ENCODE peak calls at places on chromosomes 3 and 15, in seven cellular contexts. A, O, C, W, P, S and M are unnamed samples.

GRCh38 chr15:101625980-101626379 is 26.2 kb downstream of the TM2D3 start:
- DNase-seq in O (no peak), W (no peak), C (no peak), S (no peak), A (no peak), P (no peak), M (peak)

GRCh38 chr3:71039332-71039731 is 544.2 kb downstream of the FOXP1 start:
- DNase-seq in O (no peak), P (no peak), C (no peak), S (no peak), A (no peak), W (no peak), M (no peak)

GRCh38 chr15:35444557-35445204 is 101.3 kb downstream of the DPH6 start:
- DNase-seq in S (no peak), A (peak), C (peak), O (peak), P (peak), W (peak), M (peak)

GRCh38 chr15:82146990-82147461 is 101.2 kb upstream of the MEX3B start:
- DNase-seq in S (no peak), O (no peak), W (peak), P (no peak), C (peak), A (peak), M (peak)

GRCh38 chr3:65888980-65889706 is 149.6 kb downstream of the MAGI1 start:
- DNase-seq in O (no peak), P (no peak), W (no peak), C (no peak), A (peak), S (no peak), M (peak)

GRCh38 chr15:99729920-99730319 is 3.3 kb downstream of the LYSMD4 start:
- DNase-seq in C (peak), O (no peak), P (peak), S (no peak), A (peak), W (no peak), M (peak)

GRCh38 chr3:7518471-7518870 is 657.6 kb downstream of the GRM7 start:
- DNase-seq in C (no peak), W (no peak), O (no peak), P (peak), A (no peak), S (no peak), M (no peak)

GRCh38 chr3:81789686-81790085 is 28.2 kb upstream of the GBE1 start:
- DNase-seq in P (no peak), S (no peak), C (no peak), W (no peak), A (no peak), O (no peak), M (no peak)

GRCh38 chr3:87771338-87772059 is 287.3 kb downstream of the CGGBP1 start:
- DNase-seq in C (peak), S (peak), O (peak), W (peak), A (peak), P (peak), M (peak)

GRCh38 chr3:128374746-128375445 is 91.8 kb downstream of the DNAJB8 start:
- DNase-seq in C (no peak), P (no peak), A (no peak), O (no peak), S (no peak), W (no peak), M (no peak)

GRCh38 chr3:151580592-151580991 is 119.7 kb upstream of the IGSF10 start:
- DNase-seq in P (no peak), A (peak), O (no peak), S (no peak), C (no peak), W (no peak), M (peak)

GRCh38 chr3:196666001-196666867 is 26.7 kb downstream of the NRROS start:
- DNase-seq in S (peak), O (no peak), C (no peak), P (no peak), W (peak), A (peak), M (peak)

GRCh38 chr3:119769394-119770149 is 12.3 kb upstream of the NR1I2 start:
- DNase-seq in O (no peak), S (no peak), W (no peak), P (no peak), C (no peak), A (no peak), M (peak)

GRCh38 chr3:17872457-17872856 is 130.0 kb upstream of the TBC1D5 start:
- DNase-seq in O (no peak), W (no peak), C (no peak), S (no peak), P (no peak), A (no peak), M (no peak)

GRCh38 chr15:73573572-73573971 is 59.6 kb downstream of the NPTN start:
- DNase-seq in C (no peak), W (no peak), S (no peak), O (no peak), A (no peak), P (no peak), M (peak)

GRCh38 chr3:72488736-72489030 is 359.6 kb downstream of the SHQ1 start:
- DNase-seq in A (no peak), S (no peak), W (no peak), O (no peak), C (no peak), P (no peak), M (peak)

GRCh38 chr3:76827647-76828273 is 212.1 kb upstream of the ROBO2 start:
- DNase-seq in W (no peak), S (no peak), C (no peak), P (no peak), A (no peak), O (no peak), M (no peak)

GRCh38 chr3:156176048-156176447 is 55.7 kb downstream of the KCNAB1 start:
- DNase-seq in S (no peak), C (no peak), O (no peak), A (no peak), W (peak), P (peak), M (no peak)

GRCh38 chr15:39407116-39407515 is 173.8 kb upstream of the THBS1 start:
- DNase-seq in P (no peak), S (no peak), C (no peak), W (no peak), O (no peak), A (no peak), M (peak)

GRCh38 chr15:78083687-78084358 is 6.3 kb upstream of the TBC1D2B start:
- DNase-seq in S (no peak), O (no peak), P (peak), A (no peak), C (no peak), W (no peak), M (no peak)

GRCh38 chr3:12489832-12490231 is 5.6 kb downstream of the TSEN2 start:
- DNase-seq in C (no peak), A (no peak), S (no peak), P (no peak), W (no peak), O (no peak), M (no peak)

GRCh38 chr3:17023006-17023664 is 138.4 kb downstream of the PLCL2 start:
- DNase-seq in P (no peak), C (no peak), S (no peak), W (no peak), A (no peak), O (peak), M (peak)

GRCh38 chr3:61564405-61565059 is 3.2 kb downstream of the PTPRG start:
- DNase-seq in O (no peak), C (no peak), A (no peak), P (peak), W (no peak), S (peak), M (peak)

GRCh38 chr3:158152186-158152585 is 42.3 kb downstream of the RSRC1 start:
- DNase-seq in O (no peak), C (no peak), A (no peak), S (no peak), P (no peak), W (no peak), M (peak)

GRCh38 chr15:100111103-100112060 is 230.4 kb downstream of the ADAMTS17 start:
- DNase-seq in C (peak), W (peak), P (no peak), S (no peak), O (no peak), A (peak), M (peak)

GRCh38 chr3:184658223-184658860 is 53.5 kb downstream of the MAGEF1 start:
- DNase-seq in A (no peak), W (no peak), C (no peak), S (no peak), O (no peak), P (no peak), M (no peak)

GRCh38 chr3:175431396-175431795 is 572.3 kb downstream of the NAALADL2 start:
- DNase-seq in W (no peak), P (no peak), C (no peak), A (no peak), O (no peak), S (no peak), M (peak)

GRCh38 chr3:105758451-105758850 is 110.4 kb downstream of the CBLB start:
- DNase-seq in S (no peak), A (no peak), C (no peak), W (no peak), O (no peak), P (no peak), M (no peak)

GRCh38 chr3:196968233-196969000 is at the start of gene PIGZ:
- DNase-seq in S (peak), W (no peak), P (peak), O (no peak), A (no peak), C (peak), M (no peak)

GRCh38 chr15:74955796-74956647 is 550 bp downstream of the RPP25 start:
- DNase-seq in W (no peak), P (peak), O (no peak), C (peak), S (peak), A (peak), M (peak)

GRCh38 chr3:159751141-159751540 is 237.5 kb upstream of the IL12A start:
- DNase-seq in S (no peak), W (no peak), C (no peak), A (no peak), O (no peak), P (no peak), M (peak)

GRCh38 chr3:192857148-192857735 is 60.4 kb downstream of the MB21D2 start:
- DNase-seq in W (no peak), A (no peak), O (no peak), P (peak), C (no peak), S (no peak), M (no peak)

GRCh38 chr3:33278106-33278672 is 947 bp downstream of the FBXL2 start:
- DNase-seq in C (peak), P (peak), W (no peak), A (peak), O (no peak), S (no peak), M (no peak)

GRCh38 chr15:59116141-59116540 is 11.2 kb downstream of the CCNB2 start:
- DNase-seq in C (no peak), P (no peak), W (no peak), A (no peak), O (no peak), S (no peak), M (peak)

GRCh38 chr15:75206006-75206405 is 4.3 kb downstream of the C15orf39 start:
- DNase-seq in W (no peak), A (no peak), P (no peak), C (no peak), O (no peak), S (no peak), M (no peak)

GRCh38 chr3:99783009-99783573 is 34.6 kb upstream of the CMSS1 start:
- DNase-seq in C (no peak), S (no peak), W (no peak), A (no peak), P (no peak), O (no peak), M (peak)
- TF ChIP-seq RFX5 in C (no peak), S (no peak), W (no peak), A (no peak), P (no peak), O (no peak), M (no peak)

DNA sequence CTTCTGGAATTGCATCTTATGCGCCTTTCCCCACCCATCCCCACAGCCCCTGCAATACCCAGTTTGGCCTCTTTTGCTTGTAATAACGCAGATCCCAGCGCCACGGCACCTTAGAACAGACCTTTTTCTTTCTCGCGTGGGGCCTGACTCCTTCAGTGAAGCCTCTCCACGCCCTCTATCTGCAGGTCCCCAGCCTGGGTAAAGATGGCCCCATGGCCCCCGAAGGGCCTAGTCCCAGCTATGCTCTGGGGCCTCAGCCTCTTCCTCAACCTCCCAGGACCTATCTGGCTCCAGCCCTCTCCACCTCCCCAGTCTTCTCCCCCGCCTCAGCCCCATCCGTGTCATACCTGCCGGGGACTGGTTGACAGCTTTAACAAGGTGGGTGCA is 594 bp downstream of the CRELD1 start:
- DNase-seq in W (no peak), A (no peak), C (peak), O (no peak), S (no peak), P (peak), M (no peak)
- TF ChIP-seq RFX5 in W (no peak), A (no peak), C (no peak), O (no peak), S (no peak), P (no peak), M (no peak)

DNA sequence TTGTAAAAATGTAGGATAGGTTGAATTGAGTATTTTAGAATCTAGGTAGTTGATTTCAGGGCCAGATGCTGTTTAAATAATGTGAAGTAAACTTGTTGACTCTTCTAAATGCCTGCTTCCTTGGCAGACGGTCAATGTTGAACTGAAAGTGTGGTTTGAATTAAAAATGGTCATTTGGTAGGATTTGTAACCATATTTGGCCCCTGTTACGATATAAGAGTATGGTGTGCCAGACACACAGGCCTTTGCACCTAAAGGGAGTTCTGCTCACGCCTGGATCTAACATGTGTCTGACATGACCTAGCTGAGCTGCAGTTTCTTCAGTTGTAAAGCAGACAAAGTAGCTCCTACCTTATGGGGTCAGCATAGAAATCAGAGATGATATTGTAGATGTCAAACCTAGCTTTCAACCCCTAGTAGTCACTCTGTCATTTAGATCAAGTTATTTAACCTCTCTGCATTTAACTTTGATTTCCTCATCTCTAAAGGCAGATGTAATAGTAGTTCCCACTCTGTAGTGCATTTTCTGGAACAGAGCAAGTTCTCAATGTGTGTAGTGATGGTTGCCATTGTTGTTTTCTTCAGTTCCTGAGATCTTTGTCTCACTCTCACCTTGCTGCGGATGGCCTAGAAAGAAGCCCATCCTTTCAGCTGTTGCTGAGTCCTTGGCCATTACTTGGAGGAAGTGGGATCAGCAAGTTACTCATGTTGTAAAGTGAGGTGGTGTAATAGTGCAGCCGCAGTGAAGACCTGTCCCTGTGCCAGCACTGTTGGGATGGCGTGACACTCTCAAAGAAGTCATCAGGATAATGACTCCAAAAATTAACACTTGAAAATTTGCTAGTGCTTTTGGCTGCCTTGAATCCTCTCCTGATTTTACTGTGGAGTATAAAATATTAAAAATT is 90.2 kb downstream of the GHSR start:
- DNase-seq in C (no peak), W (no peak), O (no peak), S (no peak), P (no peak), A (no peak), M (peak)
- TF ChIP-seq RFX5 in C (no peak), W (no peak), O (no peak), S (no peak), P (no peak), A (no peak), M (no peak)

GRCh38 chr3:29513236-29513635 is 232.4 kb downstream of the RBMS3 start:
- DNase-seq in S (no peak), C (no peak), W (no peak), P (no peak), O (no peak), A (no peak), M (peak)

GRCh38 chr3:29516164-29516563 is 235.3 kb downstream of the RBMS3 start:
- DNase-seq in A (no peak), C (no peak), W (no peak), S (no peak), P (no peak), O (no peak), M (no peak)

GRCh38 chr3:29514170-29514569 is 233.3 kb downstream of the RBMS3 start:
- DNase-seq in S (no peak), W (no peak), O (no peak), A (no peak), P (no peak), C (no peak), M (no peak)

GRCh38 chr3:29515451-29515850 is 234.6 kb downstream of the RBMS3 start:
- DNase-seq in O (peak), A (peak), W (no peak), P (no peak), C (no peak), S (no peak), M (peak)

GRCh38 chr3:29514912-29515311 is 234.0 kb downstream of the RBMS3 start:
- DNase-seq in S (no peak), W (no peak), A (no peak), C (no peak), P (no peak), O (no peak), M (no peak)
- TF ChIP-seq RFX5 in S (no peak), W (no peak), A (no peak), C (no peak), P (no peak), O (no peak), M (no peak)

GRCh38 chr3:44960387-44961026 is 15.5 kb downstream of the ZDHHC3 start:
- DNase-seq in A (no peak), W (no peak), S (no peak), C (no peak), P (no peak), O (no peak), M (peak)
- TF ChIP-seq RFX5 in A (no peak), W (no peak), S (no peak), C (no peak), P (no peak), O (no peak), M (no peak)

DNA sequence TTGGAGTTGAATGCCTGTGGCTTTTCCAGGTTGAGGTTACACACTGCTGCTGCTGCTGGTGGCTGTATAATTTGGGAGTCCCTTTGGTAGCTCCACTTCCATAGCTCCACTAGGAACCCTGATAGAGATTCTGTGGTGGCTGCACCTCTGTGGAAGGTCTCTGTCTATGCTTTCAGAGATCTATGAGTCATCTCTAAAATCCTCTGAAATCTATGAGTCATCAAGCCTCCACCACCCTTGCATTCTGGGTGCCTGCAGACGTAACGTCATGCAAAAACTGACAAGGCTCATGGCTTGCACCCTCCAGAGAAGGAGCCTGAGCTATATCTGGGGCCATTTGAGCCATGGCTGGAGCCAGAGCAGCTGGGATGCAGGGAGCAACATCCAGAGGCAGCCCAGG is 1037.0 kb upstream of the CFAP20DC start:
- DNase-seq in A (no peak), S (no peak), P (no peak), W (peak), O (peak), C (peak), M (peak)
- TF ChIP-seq RFX5 in A (no peak), S (no peak), P (no peak), W (no peak), O (no peak), C (no peak), M (no peak)

GRCh38 chr15:88246666-88247446 is 9.7 kb downstream of the NTRK3 start:
- DNase-seq in A (peak), S (peak), C (peak), W (peak), O (no peak), P (peak), M (peak)
- TF ChIP-seq RFX5 in A (no peak), S (no peak), C (no peak), W (no peak), O (no peak), P (no peak), M (no peak)

GRCh38 chr3:143199998-143200909 is 80.7 kb downstream of the CHST2 start:
- DNase-seq in A (no peak), O (no peak), S (no peak), W (no peak), P (no peak), C (no peak), M (no peak)
- TF ChIP-seq RFX5 in A (no peak), O (no peak), S (no peak), W (no peak), P (no peak), C (no peak), M (no peak)

DNA sequence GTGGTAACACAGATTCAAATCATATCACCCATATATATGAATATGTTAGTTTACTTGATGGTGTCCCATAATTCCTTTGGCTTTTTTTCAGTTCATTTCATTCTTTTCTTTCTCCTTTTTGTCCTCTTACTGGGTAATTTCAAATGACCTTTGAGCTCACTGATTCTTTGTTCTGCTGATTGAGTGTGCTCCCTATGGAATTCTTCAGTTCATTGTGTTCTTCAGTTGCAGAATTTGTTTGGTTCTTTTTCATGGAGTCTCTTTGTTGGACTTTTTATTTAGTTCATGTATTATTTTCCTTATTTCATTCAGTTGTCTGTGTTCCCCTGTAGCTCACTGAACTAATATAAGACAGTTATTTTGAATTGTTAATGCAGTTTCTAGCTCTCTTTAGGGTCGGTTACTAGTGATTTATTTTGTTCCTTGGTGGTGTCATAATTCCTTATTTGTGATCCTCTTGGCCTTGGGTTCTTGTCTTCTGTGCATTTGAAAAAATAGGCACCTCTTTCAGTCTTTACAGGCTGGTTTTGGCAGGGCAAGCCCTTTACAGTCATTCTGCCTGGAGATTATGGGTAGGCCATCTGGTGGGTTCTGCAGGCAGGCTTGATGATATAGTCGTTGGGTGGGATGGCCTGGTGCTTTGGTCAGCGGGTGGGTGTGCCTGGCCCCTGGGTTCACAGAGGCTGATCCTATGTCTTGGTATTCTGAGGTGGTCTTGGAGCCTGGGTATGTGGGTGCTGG is 63.0 kb downstream of the DOCK3 start:
- DNase-seq in C (no peak), W (no peak), S (no peak), A (no peak), O (no peak), P (no peak), M (no peak)
- TF ChIP-seq RFX5 in C (no peak), W (no peak), S (no peak), A (no peak), O (no peak), P (no peak), M (no peak)